ENCODE peak calls at places on chromosomes 12 and 14, in five cellular contexts. K, U, H, Y and Q are unnamed samples.

GRCh38 chr12:69161835-69162234 is 77.5 kb upstream of the CPSF6 start:
- DNase-seq in H (no peak), Y (no peak), K (peak), U (no peak), Q (no peak)

GRCh38 chr14:55556929-55557623 is 22.9 kb upstream of the KTN1 start:
- DNase-seq in H (no peak), U (peak), Y (no peak), K (no peak), Q (no peak)

GRCh38 chr14:27917896-27918295 is 848.7 kb upstream of the FOXG1 start:
- DNase-seq in Y (no peak), K (no peak), U (no peak), H (no peak), Q (no peak)

GRCh38 chr14:28690029-28690683 is 76.4 kb upstream of the FOXG1 start:
- DNase-seq in Y (no peak), K (no peak), H (no peak), U (no peak), Q (no peak)

GRCh38 chr12:105799103-105799502 is 339.7 kb downstream of the NUAK1 start:
- DNase-seq in K (no peak), Y (no peak), H (no peak), U (no peak), Q (no peak)

GRCh38 chr14:58749066-58749669 is 111.4 kb downstream of the DACT1 start:
- DNase-seq in H (no peak), K (peak), Y (peak), U (peak), Q (no peak)

GRCh38 chr14:54435500-54435981 is 5.6 kb downstream of the CNIH1 start:
- DNase-seq in K (no peak), H (no peak), Y (no peak), U (no peak), Q (no peak)

GRCh38 chr12:129641916-129642315 is 261.9 kb downstream of the TMEM132D start:
- DNase-seq in K (no peak), H (no peak), U (no peak), Y (no peak), Q (no peak)

GRCh38 chr12:13004368-13004767 is 4.3 kb upstream of the HEBP1 start:
- DNase-seq in H (no peak), U (no peak), Y (no peak), K (no peak), Q (no peak)

GRCh38 chr12:8554451-8555195 is 13.9 kb upstream of the CLEC4E start:
- DNase-seq in Y (no peak), U (no peak), K (no peak), H (no peak), Q (peak)

GRCh38 chr12:45762185-45763110 is 32.9 kb downstream of the ARID2 start:
- DNase-seq in U (peak), K (no peak), Y (peak), H (no peak), Q (no peak)

GRCh38 chr14:71574976-71575375 is 357.3 kb upstream of the RGS6 start:
- DNase-seq in Y (no peak), U (no peak), H (no peak), K (no peak), Q (no peak)

DNA sequence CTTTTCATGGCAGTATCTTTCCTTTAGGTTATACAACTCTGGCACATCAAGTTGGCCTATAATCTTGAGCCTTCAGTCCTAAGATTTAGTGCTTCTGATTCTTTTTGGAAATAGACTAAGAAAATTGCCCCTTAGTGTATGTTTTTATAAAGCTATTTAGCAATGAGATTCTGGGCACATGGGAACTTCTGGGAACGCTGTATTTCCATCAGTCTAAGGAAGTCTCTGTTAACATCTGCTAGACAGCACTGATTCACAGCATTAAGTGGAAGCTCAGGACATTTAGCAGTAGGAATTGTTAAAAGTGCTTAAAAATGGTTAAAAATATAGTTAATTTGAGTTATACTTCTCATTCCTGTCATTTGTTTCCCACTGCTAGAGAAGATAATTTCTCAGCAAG is 579.1 kb downstream of the SLC16A7 start:
- DNase-seq in H (no peak), Y (no peak), U (no peak), K (no peak), Q (no peak)
- TF ChIP-seq SUZ12 in H (no peak), Y (no peak), U (no peak), K (no peak), Q (no peak)

DNA sequence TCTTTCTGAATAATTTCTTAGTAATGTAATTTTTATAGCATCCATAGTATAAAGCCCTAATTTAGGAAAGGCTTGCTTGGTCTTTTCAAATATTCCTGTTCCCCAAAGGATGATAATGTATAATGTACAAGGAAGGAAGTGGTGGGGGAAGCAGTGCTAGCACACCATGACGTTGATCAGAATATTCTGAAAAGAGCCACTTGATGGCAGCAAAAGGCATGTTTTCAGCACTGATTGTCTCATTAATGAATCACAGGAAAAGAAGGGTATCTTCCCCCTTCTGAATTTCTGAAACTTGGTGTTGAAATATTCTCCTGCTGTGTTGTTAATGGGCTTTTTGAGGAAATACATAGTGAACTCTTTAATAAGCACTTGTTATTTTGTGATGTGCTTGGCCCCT is 121.9 kb downstream of the TMEM117 start:
- DNase-seq in H (no peak), Y (peak), U (peak), K (peak), Q (peak)
- TF ChIP-seq SUZ12 in H (no peak), Y (no peak), U (no peak), K (no peak), Q (no peak)

GRCh38 chr12:1494856-1495255 is 99.5 kb downstream of the FBXL14 start:
- DNase-seq in U (no peak), K (no peak), H (peak), Y (no peak), Q (no peak)

GRCh38 chr12:1496162-1496925 is 98.0 kb downstream of the FBXL14 start:
- DNase-seq in K (no peak), H (peak), Y (no peak), U (no peak), Q (no peak)

GRCh38 chr12:1488908-1489381 is 105.4 kb downstream of the FBXL14 start:
- DNase-seq in K (no peak), U (no peak), Y (no peak), H (no peak), Q (no peak)

GRCh38 chr12:1493781-1494180 is 100.6 kb downstream of the FBXL14 start:
- DNase-seq in K (no peak), H (peak), Y (no peak), U (no peak), Q (no peak)

GRCh38 chr12:1491983-1492697 is 102.2 kb downstream of the FBXL14 start:
- DNase-seq in H (no peak), Y (peak), K (no peak), U (no peak), Q (no peak)
- TF ChIP-seq SUZ12 in H (no peak), Y (no peak), K (no peak), U (no peak), Q (no peak)

DNA sequence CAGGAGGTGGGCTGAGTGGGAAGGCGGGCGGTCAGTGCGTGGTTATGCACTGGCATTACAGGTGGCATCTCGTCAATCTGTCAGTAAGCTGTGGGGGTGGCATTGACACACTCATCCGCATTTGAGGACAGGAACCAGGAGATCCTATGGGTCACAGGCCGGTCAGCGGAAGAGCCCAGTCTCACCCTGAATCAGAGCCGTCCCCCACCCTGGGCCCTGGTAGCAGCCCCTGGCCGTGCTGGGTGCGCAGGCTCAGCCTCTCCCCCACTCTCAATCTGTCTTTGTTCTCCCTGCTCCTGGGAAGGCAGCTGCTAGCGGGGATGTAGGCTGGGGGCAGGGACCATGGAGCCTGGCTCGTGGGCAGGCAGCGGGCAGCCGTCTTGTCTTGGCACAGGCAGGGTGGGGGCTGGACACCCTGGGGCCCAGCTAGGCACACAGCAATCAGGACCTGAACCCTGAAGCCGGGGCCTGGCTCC is 5.1 kb downstream of the INF2 start:
- DNase-seq in H (no peak), Y (no peak), K (no peak), U (no peak), Q (no peak)
- TF ChIP-seq SUZ12 in H (no peak), Y (no peak), K (no peak), U (no peak), Q (no peak)